ENCODE peak calls at places on chromosome 10, in four cellular contexts. One of them, this sample, is unnamed.

GRCh38 chr10:14487511-14487909 is 156.8 kb upstream of the FRMD4A start:
- DNase-seq in A549: no peak
- DNase-seq in K562: no peak
- DNase-seq in HepG2: no peak
- DNase-seq in this sample: no peak

GRCh38 chr10:28241766-28242399 is 61.0 kb downstream of the MPP7 start:
- DNase-seq in A549: peak
- DNase-seq in K562: peak
- DNase-seq in HepG2: peak
- DNase-seq in this sample: peak

GRCh38 chr10:130820880-130821482 is 490.5 kb downstream of the TCERG1L start:
- DNase-seq in A549: no peak
- DNase-seq in K562: no peak
- DNase-seq in HepG2: no peak
- DNase-seq in this sample: no peak

GRCh38 chr10:73413108-73413527 is 740 bp downstream of the ANXA7 start:
- DNase-seq in A549: peak
- DNase-seq in K562: peak
- DNase-seq in HepG2: peak
- DNase-seq in this sample: peak

GRCh38 chr10:101356132-101356531 is 2.2 kb downstream of the BTRC start:
- DNase-seq in A549: no peak
- DNase-seq in K562: no peak
- DNase-seq in HepG2: no peak
- DNase-seq in this sample: no peak

GRCh38 chr10:75165684-75166622 is 44.6 kb upstream of the VDAC2 start:
- DNase-seq in A549: no peak
- DNase-seq in K562: no peak
- DNase-seq in HepG2: no peak
- DNase-seq in this sample: peak

GRCh38 chr10:31076589-31076988 is 44.9 kb upstream of the ZNF438 start:
- DNase-seq in A549: no peak
- DNase-seq in K562: no peak
- DNase-seq in HepG2: no peak
- DNase-seq in this sample: no peak

GRCh38 chr10:103820101-103821062 is 35.0 kb downstream of the SH3PXD2A start:
- DNase-seq in A549: no peak
- DNase-seq in K562: no peak
- DNase-seq in HepG2: no peak
- DNase-seq in this sample: no peak

GRCh38 chr10:34599401-34599800 is 215.7 kb downstream of the PARD3 start:
- DNase-seq in A549: no peak
- DNase-seq in K562: no peak
- DNase-seq in HepG2: no peak
- DNase-seq in this sample: no peak

GRCh38 chr10:70549962-70550845 is 52.3 kb downstream of the PRF1 start:
- DNase-seq in A549: peak
- DNase-seq in K562: peak
- DNase-seq in HepG2: peak
- DNase-seq in this sample: peak

GRCh38 chr10:17033529-17034250 is 95.9 kb downstream of the CUBN start:
- DNase-seq in A549: no peak
- DNase-seq in K562: no peak
- DNase-seq in HepG2: no peak
- DNase-seq in this sample: no peak

GRCh38 chr10:31490858-31491504 is 172.0 kb downstream of the ZEB1 start:
- DNase-seq in A549: no peak
- DNase-seq in K562: no peak
- DNase-seq in HepG2: peak
- DNase-seq in this sample: peak

GRCh38 chr10:95221124-95221523 is 27.1 kb downstream of the ACSM6 start:
- DNase-seq in A549: no peak
- DNase-seq in K562: no peak
- DNase-seq in HepG2: peak
- DNase-seq in this sample: no peak

GRCh38 chr10:99845837-99846382 is 63.5 kb downstream of the ABCC2 start:
- DNase-seq in A549: peak
- DNase-seq in K562: peak
- DNase-seq in HepG2: peak
- DNase-seq in this sample: peak

GRCh38 chr10:121373411-121373810 is 224.8 kb downstream of the FGFR2 start:
- DNase-seq in A549: no peak
- DNase-seq in K562: no peak
- DNase-seq in HepG2: no peak
- DNase-seq in this sample: no peak

GRCh38 chr10:36872702-36873393 is 252.6 kb upstream of the ANKRD30A start:
- DNase-seq in A549: no peak
- DNase-seq in K562: no peak
- DNase-seq in HepG2: no peak
- DNase-seq in this sample: no peak

GRCh38 chr10:86439544-86439943 is 72.9 kb upstream of the GRID1 start:
- DNase-seq in A549: peak
- DNase-seq in K562: no peak
- DNase-seq in HepG2: peak
- DNase-seq in this sample: no peak

GRCh38 chr10:18554479-18554878 is 96.9 kb downstream of the NSUN6 start:
- DNase-seq in A549: no peak
- DNase-seq in K562: no peak
- DNase-seq in HepG2: no peak
- DNase-seq in this sample: no peak

GRCh38 chr10:90849956-90850749 is 7.7 kb downstream of the HTR7 start:
- DNase-seq in A549: no peak
- DNase-seq in K562: no peak
- DNase-seq in HepG2: no peak
- DNase-seq in this sample: no peak

GRCh38 chr10:119538632-119539358 is 3.7 kb downstream of the RGS10 start:
- DNase-seq in A549: no peak
- DNase-seq in K562: peak
- DNase-seq in HepG2: no peak
- DNase-seq in this sample: no peak

GRCh38 chr10:106487726-106488125 is 676.8 kb downstream of the SORCS1 start:
- DNase-seq in A549: no peak
- DNase-seq in K562: no peak
- DNase-seq in HepG2: no peak
- DNase-seq in this sample: no peak

GRCh38 chr10:110774069-110775021 is 97.4 kb upstream of the PDCD4 start:
- DNase-seq in A549: peak
- DNase-seq in K562: peak
- DNase-seq in HepG2: peak
- DNase-seq in this sample: peak
- TF ChIP-seq KDM1A in A549: no peak
- TF ChIP-seq KDM1A in K562: peak
- TF ChIP-seq KDM1A in HepG2: no peak
- TF ChIP-seq KDM1A in this sample: no peak

GRCh38 chr10:50452603-50453002 is 171.2 kb downstream of the SGMS1 start:
- DNase-seq in A549: no peak
- DNase-seq in K562: no peak
- DNase-seq in HepG2: no peak
- DNase-seq in this sample: no peak
- TF ChIP-seq KDM1A in A549: no peak
- TF ChIP-seq KDM1A in K562: no peak
- TF ChIP-seq KDM1A in HepG2: no peak
- TF ChIP-seq KDM1A in this sample: no peak

GRCh38 chr10:58173391-58173790 is 94.3 kb downstream of the IPMK start:
- DNase-seq in A549: no peak
- DNase-seq in K562: no peak
- DNase-seq in HepG2: no peak
- DNase-seq in this sample: no peak

GRCh38 chr10:58174831-58175230 is 92.9 kb downstream of the IPMK start:
- DNase-seq in A549: no peak
- DNase-seq in K562: no peak
- DNase-seq in HepG2: no peak
- DNase-seq in this sample: no peak

GRCh38 chr10:58178811-58179210 is 88.9 kb downstream of the IPMK start:
- DNase-seq in A549: no peak
- DNase-seq in K562: no peak
- DNase-seq in HepG2: no peak
- DNase-seq in this sample: no peak

GRCh38 chr10:58177362-58177947 is 90.2 kb downstream of the IPMK start:
- DNase-seq in A549: peak
- DNase-seq in K562: peak
- DNase-seq in HepG2: peak
- DNase-seq in this sample: no peak

DNA sequence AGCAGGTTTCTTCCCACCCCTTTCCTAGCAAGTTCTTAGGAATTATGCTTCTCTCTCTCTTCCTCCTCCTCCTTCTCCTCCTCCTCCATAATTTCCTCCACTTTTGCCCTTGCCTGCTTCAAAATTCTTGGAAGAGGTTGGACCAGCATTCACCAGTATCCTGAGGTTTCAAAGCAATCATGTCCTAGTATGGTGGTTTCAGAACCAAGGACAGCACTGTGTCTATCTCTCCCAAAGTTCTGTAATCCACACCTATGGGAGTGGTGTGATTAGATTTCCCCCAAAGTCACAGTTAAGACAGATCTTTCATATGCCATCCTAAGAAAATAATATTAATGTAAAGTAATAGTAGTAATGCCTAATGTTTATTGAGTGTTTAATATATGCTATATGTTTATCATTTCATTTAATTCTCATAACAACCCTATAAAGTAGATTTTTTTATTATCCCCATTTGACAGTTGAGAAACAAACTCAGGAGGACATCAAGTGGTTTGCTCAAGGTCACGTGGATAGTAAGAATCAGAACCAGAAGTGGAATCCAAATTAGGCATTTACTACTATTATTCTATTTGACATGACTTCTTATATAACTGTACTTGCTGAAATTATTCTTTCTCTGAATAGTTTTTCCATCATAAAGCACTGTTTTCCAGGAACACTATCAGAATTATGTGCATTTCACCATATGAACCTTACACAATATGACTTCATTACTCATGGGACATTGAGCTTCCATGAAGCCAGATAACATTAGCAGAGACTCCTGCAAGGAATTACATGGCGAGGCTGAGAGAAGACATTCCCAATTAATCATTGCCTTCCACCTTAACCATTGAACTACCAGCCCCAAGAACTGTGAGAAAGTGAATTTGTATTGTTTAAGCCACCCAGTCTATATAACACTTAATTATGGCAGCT is 91.4 kb downstream of the IPMK start:
- DNase-seq in A549: no peak
- DNase-seq in K562: no peak
- DNase-seq in HepG2: no peak
- DNase-seq in this sample: no peak
- TF ChIP-seq KDM1A in A549: no peak
- TF ChIP-seq KDM1A in K562: no peak
- TF ChIP-seq KDM1A in HepG2: no peak
- TF ChIP-seq KDM1A in this sample: no peak

DNA sequence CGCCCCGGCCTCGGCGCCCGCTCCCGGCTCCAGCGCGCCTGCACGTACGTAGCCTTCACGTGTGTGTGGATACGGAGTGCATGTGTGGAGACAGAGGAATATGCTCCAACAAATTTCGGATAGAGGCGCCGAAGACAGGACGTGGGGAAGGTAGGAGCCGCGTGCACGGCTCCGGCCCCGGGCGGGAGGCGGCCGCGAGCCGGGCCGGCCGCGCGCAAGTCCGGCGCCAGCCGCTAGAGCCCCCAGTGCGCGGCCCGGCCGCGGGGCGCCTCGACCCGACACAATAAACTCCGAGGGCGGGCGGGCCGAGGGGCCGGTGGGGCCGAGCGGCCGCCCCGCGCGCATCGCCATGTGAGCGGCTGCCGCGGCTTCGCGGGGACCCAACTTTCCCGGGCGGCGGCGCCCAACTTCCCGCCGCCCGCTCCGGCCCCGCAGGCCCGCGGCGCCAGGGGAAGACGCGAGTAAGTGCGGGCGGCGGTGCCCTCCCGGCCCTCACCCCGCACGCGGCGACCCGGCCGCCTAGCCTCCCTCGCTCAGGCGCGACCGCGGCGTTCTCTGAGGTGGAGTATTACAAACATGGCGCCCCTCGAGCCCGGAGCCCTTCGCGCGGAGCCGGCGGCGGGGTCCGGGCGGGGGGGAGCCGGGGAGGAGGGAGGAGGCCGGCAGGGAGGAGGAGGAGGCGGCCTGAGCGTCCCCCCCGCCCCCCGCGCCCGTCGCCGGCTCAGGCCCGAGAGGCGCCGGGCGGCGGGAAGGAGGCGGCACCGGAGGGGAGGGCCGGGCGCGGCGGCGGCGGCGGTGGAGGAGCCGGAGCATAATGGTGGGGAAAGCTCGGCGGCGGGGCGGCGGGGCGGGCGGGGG is at the start of gene ZMYND11:
- DNase-seq in A549: no peak
- DNase-seq in K562: peak
- DNase-seq in HepG2: no peak
- DNase-seq in this sample: no peak
- TF ChIP-seq KDM1A in A549: no peak
- TF ChIP-seq KDM1A in K562: no peak
- TF ChIP-seq KDM1A in HepG2: no peak
- TF ChIP-seq KDM1A in this sample: no peak

DNA sequence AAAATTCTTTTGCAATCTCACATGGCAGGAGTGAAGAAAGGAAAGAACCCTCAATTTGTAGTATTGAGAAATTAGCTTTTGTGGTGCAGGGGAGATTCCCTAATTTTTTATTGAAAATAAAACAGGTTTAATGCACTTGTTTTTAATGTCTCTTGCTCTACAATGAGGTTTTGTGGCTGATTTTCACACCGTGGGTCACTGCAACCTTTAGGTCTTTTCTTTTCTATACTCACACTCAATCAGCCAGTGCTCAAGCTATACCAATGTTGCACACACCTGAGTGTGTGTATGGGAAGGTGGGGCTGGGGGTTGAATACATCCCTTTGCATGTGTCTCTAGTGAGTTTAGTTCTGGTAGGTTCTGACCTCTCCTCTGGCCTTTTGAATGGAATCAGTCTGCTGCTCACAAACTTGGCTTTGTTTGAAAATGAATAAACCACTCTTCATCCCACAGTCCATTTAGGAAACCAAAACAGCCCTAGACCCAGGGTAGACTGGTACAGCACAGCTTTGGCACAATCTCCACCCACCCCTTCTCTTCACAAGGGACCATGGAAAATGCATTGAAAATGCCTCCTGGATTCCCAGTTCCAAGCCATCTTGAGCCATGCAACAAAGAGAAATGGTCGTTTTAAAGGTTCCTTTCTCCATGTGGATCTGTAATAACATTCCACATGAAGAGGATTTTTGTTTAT is 411.5 kb downstream of the SFMBT2 start:
- DNase-seq in A549: no peak
- DNase-seq in K562: no peak
- DNase-seq in HepG2: no peak
- DNase-seq in this sample: no peak
- TF ChIP-seq KDM1A in A549: no peak
- TF ChIP-seq KDM1A in K562: no peak
- TF ChIP-seq KDM1A in HepG2: no peak
- TF ChIP-seq KDM1A in this sample: no peak

DNA sequence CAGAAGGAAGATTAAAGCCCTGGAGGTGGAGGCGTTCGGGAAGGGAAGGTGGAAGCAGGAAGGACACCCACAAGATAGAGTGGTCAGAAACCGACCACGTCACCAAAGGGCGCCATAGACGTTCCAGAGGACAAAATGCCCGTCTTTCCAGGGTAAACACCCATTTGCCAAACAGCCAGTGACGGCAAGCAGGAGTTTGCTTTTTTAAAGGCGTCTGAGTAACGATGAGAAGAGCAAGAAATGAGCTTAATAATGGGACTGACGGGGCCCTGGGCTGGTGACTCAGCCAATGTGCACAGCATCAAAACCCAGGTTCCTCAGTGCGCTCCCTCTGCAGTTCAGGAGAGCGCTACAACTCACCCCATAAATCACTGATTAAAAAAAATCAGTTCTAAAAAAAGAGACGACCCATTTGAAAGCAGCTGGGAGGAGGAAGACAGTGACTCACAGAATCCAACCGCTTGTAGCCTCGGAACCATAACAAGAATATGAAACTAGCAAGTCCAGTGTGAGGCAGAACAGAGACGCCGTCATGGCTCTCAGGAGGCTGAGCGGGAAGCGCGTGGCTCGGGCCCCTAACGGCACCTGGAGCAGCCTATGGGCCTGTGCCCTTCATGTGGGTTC is 5.9 kb downstream of the DIP2C start:
- DNase-seq in A549: peak
- DNase-seq in K562: no peak
- DNase-seq in HepG2: no peak
- DNase-seq in this sample: no peak
- TF ChIP-seq KDM1A in A549: no peak
- TF ChIP-seq KDM1A in K562: peak
- TF ChIP-seq KDM1A in HepG2: no peak
- TF ChIP-seq KDM1A in this sample: no peak

This sample was measured in GM12878.